ENCODE peak calls at places on chromosomes 2 and 18, in five cellular contexts. L, T, Q, H and F are unnamed samples.
A peak's percentile ranks its signal among the peaks of the same experiment; 100 is the strongest.

GRCh38 chr18:41783065-41783818 is 171.8 kb upstream of the PIK3C3 start:
- DNase-seq in L (no peak), T (no peak), Q (no peak), H (no peak), F (no peak)

GRCh38 chr2:65880451-65880850 is 448.1 kb upstream of the SPRED2 start:
- DNase-seq in L (no peak), T (no peak), Q (no peak), H (no peak), F (peak; percentile 87)

GRCh38 chr18:58348947-58349346 is 279.9 kb downstream of the ALPK2 start:
- DNase-seq in L (no peak), T (no peak), Q (no peak), H (no peak), F (no peak)

GRCh38 chr2:1572638-1573037 is 159.4 kb downstream of the TPO start:
- DNase-seq in L (peak; percentile 49), T (no peak), Q (no peak), H (no peak), F (no peak)

GRCh38 chr18:22609642-22610041 is 191.9 kb upstream of the CTAGE1 start:
- DNase-seq in L (no peak), T (no peak), Q (no peak), H (peak; percentile 31), F (no peak)

GRCh38 chr2:103285354-103285753 is 523.5 kb downstream of the TMEM182 start:
- DNase-seq in L (no peak), T (no peak), Q (no peak), H (no peak), F (no peak)

GRCh38 chr18:29188760-29189159 is 1011.8 kb upstream of the CDH2 start:
- DNase-seq in L (no peak), T (no peak), Q (no peak), H (peak; percentile 23), F (no peak)

GRCh38 chr2:153509133-153509532 is 30.6 kb upstream of the RPRM start:
- DNase-seq in L (no peak), T (no peak), Q (no peak), H (no peak), F (no peak)

GRCh38 chr2:142041105-142041504 is 89.7 kb downstream of the LRP1B start:
- DNase-seq in L (peak; percentile 33), T (no peak), Q (no peak), H (peak; percentile 10), F (no peak)

GRCh38 chr18:11842562-11842961 is 8.7 kb upstream of the CHMP1B start:
- DNase-seq in L (no peak), T (no peak), Q (no peak), H (no peak), F (no peak)

GRCh38 chr18:50315100-50315871 is 27.8 kb upstream of the CXXC1 start:
- DNase-seq in L (no peak), T (no peak), Q (no peak), H (no peak), F (no peak)

GRCh38 chr2:27085670-27086089 is 892 bp upstream of the KHK start:
- DNase-seq in L (peak; percentile 78), T (no peak), Q (peak; percentile 49), H (peak; percentile 63), F (no peak)

GRCh38 chr2:62114564-62114963 is 81.4 kb upstream of the B3GNT2 start:
- DNase-seq in L (no peak), T (no peak), Q (no peak), H (no peak), F (no peak)

GRCh38 chr2:27262379-27263286 is at the start of gene SLC30A3:
- DNase-seq in L (no peak), T (no peak), Q (peak; percentile 46), H (peak; percentile 36), F (peak; percentile 44)

GRCh38 chr2:6011871-6012380 is 319.7 kb downstream of the SOX11 start:
- DNase-seq in L (no peak), T (no peak), Q (no peak), H (no peak), F (no peak)

GRCh38 chr18:45863469-45863868 is 38.0 kb downstream of the SIGLEC15 start:
- DNase-seq in L (no peak), T (no peak), Q (no peak), H (peak; percentile 61), F (no peak)

GRCh38 chr2:204871246-204871953 is 326.1 kb downstream of the PARD3B start:
- DNase-seq in L (no peak), T (peak; percentile 11), Q (peak; percentile 22), H (peak; percentile 55), F (peak; percentile 59)

GRCh38 chr2:176704282-176704773 is 435.1 kb downstream of the MTX2 start:
- DNase-seq in L (no peak), T (no peak), Q (no peak), H (no peak), F (no peak)

GRCh38 chr2:196566969-196567666 is 72.4 kb upstream of the CCDC150 start:
- DNase-seq in L (peak; percentile 4), T (no peak), Q (peak; percentile 76), H (no peak), F (peak; percentile 72)

GRCh38 chr18:46624127-46624526 is 32.9 kb downstream of the LOXHD1 start:
- DNase-seq in L (no peak), T (no peak), Q (no peak), H (no peak), F (no peak)

GRCh38 chr2:101698419-101699190 is 1.1 kb downstream of the MAP4K4 start:
- DNase-seq in L (peak; percentile 12), T (no peak), Q (no peak), H (peak; percentile 36), F (peak; percentile 35)

GRCh38 chr18:45777393-45777792 is 48.1 kb upstream of the SIGLEC15 start:
- DNase-seq in L (peak; percentile 39), T (peak; percentile 37), Q (no peak), H (peak; percentile 95), F (no peak)

GRCh38 chr2:235026137-235026536 is 74.3 kb downstream of the SH3BP4 start:
- DNase-seq in L (peak; percentile 93), T (peak; percentile 29), Q (no peak), H (peak; percentile 92), F (no peak)

GRCh38 chr2:218888341-218888740 is 7.7 kb downstream of the WNT10A start:
- DNase-seq in L (no peak), T (no peak), Q (no peak), H (no peak), F (no peak)

GRCh38 chr2:128754246-128754724 is 435.6 kb upstream of the HS6ST1 start:
- DNase-seq in L (no peak), T (no peak), Q (peak; percentile 6), H (peak; percentile 67), F (no peak)

GRCh38 chr2:140791802-140792201 is 1339.0 kb downstream of the LRP1B start:
- DNase-seq in L (no peak), T (no peak), Q (no peak), H (peak; percentile 5), F (no peak)

GRCh38 chr2:234156326-234156725 is 105.8 kb downstream of the SPP2 start:
- DNase-seq in L (no peak), T (no peak), Q (peak; percentile 27), H (no peak), F (no peak)

GRCh38 chr2:232588680-232589585 is 38.4 kb downstream of the EIF4E2 start:
- DNase-seq in L (peak; percentile 88), T (peak; percentile 44), Q (no peak), H (peak; percentile 78), F (no peak)

GRCh38 chr18:32772580-32773186 is at the start of gene KLHL14:
- DNase-seq in L (no peak), T (no peak), Q (no peak), H (no peak), F (no peak)

GRCh38 chr2:216492951-216493685 is 5.5 kb upstream of the RPL37A start:
- DNase-seq in L (peak; percentile 87), T (peak; percentile 61), Q (no peak), H (peak; percentile 80), F (no peak)

GRCh38 chr2:136056077-136056688 is 61.8 kb downstream of the CXCR4 start:
- DNase-seq in L (no peak), T (no peak), Q (no peak), H (no peak), F (no peak)

GRCh38 chr2:20179755-20180594 is 45.0 kb downstream of the SDC1 start:
- DNase-seq in L (peak; percentile 76), T (no peak), Q (no peak), H (no peak), F (no peak)

GRCh38 chr2:121080013-121080772 is 204.8 kb downstream of the TFCP2L1 start:
- DNase-seq in L (no peak), T (no peak), Q (peak; percentile 38), H (peak; percentile 27), F (peak; percentile 58)

GRCh38 chr2:76193098-76193497 is 482.4 kb upstream of the GCFC2 start:
- DNase-seq in L (no peak), T (no peak), Q (no peak), H (no peak), F (no peak)

GRCh38 chr2:8229546-8229986 is 452.3 kb upstream of the ID2 start:
- DNase-seq in L (peak; percentile 79), T (no peak), Q (no peak), H (peak; percentile 43), F (no peak)

GRCh38 chr2:219247678-219248642 is 2.7 kb downstream of the STK16 start:
- DNase-seq in L (no peak), T (no peak), Q (no peak), H (no peak), F (no peak)

GRCh38 chr2:25266399-25266798 is 75.3 kb downstream of the DNMT3A start:
- DNase-seq in L (no peak), T (no peak), Q (no peak), H (no peak), F (no peak)